ENCODE peak calls at places on chromosomes 7 and 10, in six cellular contexts. M is Daoy; O is HFFc6; L is GM06990; S is activated effector memory CD4-positive, alpha-beta T cell treated with anti-CD3 and anti-CD28 coated beads, Interleukin-2, amount 50 U/mL, for 16 hours; Q is immature natural killer cell. J is an unnamed sample.

GRCh38 chr7:17674166-17674955 is 265.9 kb downstream of the SNX13 start:
- DNase-seq in M (no peak), O (no peak), L (no peak), S (no peak), Q (no peak), J (no peak)

GRCh38 chr10:124827474-124827873 is 25.9 kb downstream of the ABRAXAS2 start:
- DNase-seq in M (no peak), O (peak), L (no peak), S (no peak), Q (no peak), J (no peak)

GRCh38 chr7:84912993-84913635 is 273.7 kb downstream of the SEMA3D start:
- DNase-seq in M (peak), O (no peak), L (no peak), S (no peak), Q (no peak), J (no peak)

GRCh38 chr10:15106352-15107013 is 9.3 kb downstream of the RPP38 start:
- DNase-seq in M (peak), O (peak), L (no peak), S (peak), Q (peak), J (peak)

GRCh38 chr7:108014747-108015682 is 12.1 kb upstream of the LAMB1 start:
- DNase-seq in M (peak), O (peak), L (no peak), S (no peak), Q (no peak), J (no peak)

GRCh38 chr10:103910442-103911000 is 7.5 kb downstream of the STN1 start:
- DNase-seq in M (no peak), O (no peak), L (no peak), S (no peak), Q (no peak), J (no peak)

GRCh38 chr10:91034494-91035157 is 113.7 kb upstream of the ANKRD1 start:
- DNase-seq in M (peak), O (peak), L (no peak), S (no peak), Q (no peak), J (no peak)

GRCh38 chr7:4132221-4132620 is 549.9 kb upstream of the FOXK1 start:
- DNase-seq in M (no peak), O (no peak), L (no peak), S (peak), Q (no peak), J (no peak)

GRCh38 chr7:49166441-49166840 is 242.1 kb downstream of the CDC14C start:
- DNase-seq in M (no peak), O (no peak), L (no peak), S (no peak), Q (no peak), J (no peak)

GRCh38 chr7:1475991-1476390 is 16.7 kb upstream of the MICALL2 start:
- DNase-seq in M (no peak), O (no peak), L (no peak), S (no peak), Q (no peak), J (no peak)

GRCh38 chr7:27066148-27066547 is 29.7 kb downstream of the HOXA1 start:
- DNase-seq in M (peak), O (peak), L (no peak), S (no peak), Q (no peak), J (no peak)

GRCh38 chr10:110353244-110354119 is 48.8 kb upstream of the SMNDC1 start:
- DNase-seq in M (peak), O (peak), L (no peak), S (peak), Q (no peak), J (no peak)

GRCh38 chr10:86317949-86318725 is 48.5 kb downstream of the GRID1 start:
- DNase-seq in M (no peak), O (no peak), L (no peak), S (peak), Q (no peak), J (no peak)

GRCh38 chr10:52491246-52492000 is 177.3 kb downstream of the DKK1 start:
- DNase-seq in M (no peak), O (peak), L (no peak), S (no peak), Q (no peak), J (no peak)

GRCh38 chr10:77636286-77636966 is 1.2 kb downstream of the KCNMA1 start:
- DNase-seq in M (peak), O (no peak), L (no peak), S (no peak), Q (no peak), J (no peak)

GRCh38 chr10:30384791-30385201 is 35.7 kb upstream of the MTPAP start:
- DNase-seq in M (peak), O (peak), L (no peak), S (no peak), Q (no peak), J (no peak)

GRCh38 chr7:140304071-140304799 is 94.1 kb downstream of the SLC37A3 start:
- DNase-seq in M (no peak), O (no peak), L (peak), S (peak), Q (peak), J (peak)

J was measured in activated naive CD8-positive, alpha-beta T cell treated with anti-CD3 and anti-CD28 coated beads for 36 hours.